ENCODE peak calls at places on chromosomes 1 and 21, in four cellular contexts. G is H9, B is IMR-90, L is neuronal stem cell. I is an unnamed sample.

GRCh38 chr1:40014812-40015594 is 25.5 kb upstream of the CAP1 start:
- DNase-seq in G (no peak), B (peak), L (no peak), I (no peak)

GRCh38 chr1:88327391-88328267 is 356.4 kb upstream of the PKN2 start:
- DNase-seq in B (peak), G (no peak), L (no peak), I (peak)

GRCh38 chr1:234164098-234164709 is 209.1 kb upstream of the COA6 start:
- DNase-seq in G (no peak), L (no peak), B (no peak), I (peak)

GRCh38 chr21:42651515-42652401 is 1.7 kb upstream of the PDE9A start:
- DNase-seq in B (no peak), L (no peak), G (no peak), I (no peak)

GRCh38 chr1:5492861-5493260 is 499.4 kb downstream of the NPHP4 start:
- DNase-seq in L (no peak), G (no peak), B (no peak), I (no peak)

GRCh38 chr1:115976900-115977480 is 677 bp downstream of the SLC22A15 start:
- DNase-seq in L (no peak), B (no peak), G (no peak), I (no peak)

GRCh38 chr1:156281281-156282142 is 1.1 kb downstream of the SMG5 start:
- DNase-seq in G (no peak), B (peak), L (no peak), I (peak)

GRCh38 chr1:6861075-6861724 is 75.9 kb downstream of the CAMTA1 start:
- DNase-seq in G (no peak), B (no peak), L (no peak), I (no peak)

GRCh38 chr1:240888039-240888786 is 276.3 kb upstream of the GREM2 start:
- DNase-seq in G (peak), B (no peak), L (peak), I (peak)

GRCh38 chr1:230825061-230825803 is 43.1 kb downstream of the C1orf198 start:
- DNase-seq in L (no peak), G (no peak), B (peak), I (peak)

GRCh38 chr1:160371346-160371631 is 4.4 kb downstream of the NHLH1 start:
- DNase-seq in B (no peak), G (no peak), L (no peak), I (no peak)

GRCh38 chr1:174039069-174039468 is 16.9 kb upstream of the RC3H1 start:
- DNase-seq in L (no peak), G (no peak), B (peak), I (no peak)

GRCh38 chr1:20666804-20667203 is 5.6 kb upstream of the DDOST start:
- DNase-seq in G (no peak), L (no peak), B (peak), I (peak)

GRCh38 chr1:203167913-203168200 is 7.8 kb downstream of the MYBPH start:
- DNase-seq in L (no peak), B (no peak), G (no peak), I (no peak)

GRCh38 chr1:7539772-7540175 is 231.3 kb upstream of the VAMP3 start:
- DNase-seq in B (peak), L (peak), G (peak), I (peak)

GRCh38 chr1:97647776-97648175 is 273.1 kb downstream of the DPYD start:
- DNase-seq in G (no peak), L (no peak), B (peak), I (no peak)

GRCh38 chr1:42319871-42320484 is 15.1 kb downstream of the FOXJ3 start:
- DNase-seq in G (no peak), L (no peak), B (no peak), I (no peak)

GRCh38 chr1:203771901-203772301 is 6.9 kb downstream of the LAX1 start:
- DNase-seq in B (no peak), G (no peak), L (no peak), I (peak)

GRCh38 chr1:213984387-213985180 is 3.2 kb upstream of the PROX1 start:
- DNase-seq in L (no peak), G (peak), B (no peak), I (peak)

GRCh38 chr1:89022167-89022959 is at the start of gene GBP3:
- DNase-seq in G (no peak), B (peak), L (no peak), I (no peak)

GRCh38 chr1:205945056-205945455 is 1.8 kb upstream of the SLC26A9 start:
- DNase-seq in L (no peak), G (no peak), B (no peak), I (no peak)

GRCh38 chr1:89844860-89845259 is 24.0 kb downstream of the LRRC8D start:
- DNase-seq in G (no peak), B (no peak), L (no peak), I (no peak)

GRCh38 chr1:210200090-210200736 is 32.4 kb upstream of the SERTAD4 start:
- DNase-seq in G (no peak), B (no peak), L (no peak), I (no peak)

GRCh38 chr1:8727809-8728213 is 89.6 kb downstream of the RERE start:
- DNase-seq in L (no peak), B (no peak), G (no peak), I (no peak)

GRCh38 chr21:38337793-38338192 is 81.0 kb downstream of the KCNJ15 start:
- DNase-seq in G (no peak), B (no peak), L (no peak), I (no peak)

GRCh38 chr21:37753122-37753599 is 163.1 kb downstream of the KCNJ6 start:
- DNase-seq in G (no peak), B (no peak), L (no peak), I (peak)

GRCh38 chr1:63908016-63908415 is 134.2 kb downstream of the ROR1 start:
- DNase-seq in B (peak), G (no peak), L (no peak), I (peak)

GRCh38 chr1:63883494-63884235 is 109.8 kb downstream of the ROR1 start:
- DNase-seq in L (no peak), G (no peak), B (no peak), I (no peak)

GRCh38 chr1:177138347-177138746 is 26.2 kb downstream of the ASTN1 start:
- DNase-seq in L (no peak), G (no peak), B (no peak), I (no peak)

DNA sequence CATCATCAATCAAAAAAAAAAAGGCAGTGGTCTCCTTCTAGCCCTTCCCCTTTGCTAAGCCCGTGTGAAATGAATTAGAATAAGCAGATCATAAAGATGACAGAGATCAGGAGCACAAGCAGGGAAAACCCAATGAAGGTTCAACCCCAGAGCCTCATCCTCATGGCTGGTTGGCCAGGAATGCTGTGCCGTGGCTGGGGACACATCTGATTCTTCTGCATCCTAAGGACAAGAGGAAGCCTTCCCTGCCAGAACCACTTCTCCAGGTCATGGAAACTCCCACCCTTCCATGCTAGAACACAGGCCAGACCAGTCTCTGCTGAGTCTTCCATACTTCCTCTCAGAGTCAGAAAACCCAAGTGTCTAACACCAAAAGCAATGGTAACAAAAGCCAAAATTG is 81.1 kb downstream of the CSMD2 start:
- DNase-seq in B (no peak), L (no peak), G (no peak), I (no peak)
- H3K23ac ChIP-seq in B (no peak), L (no peak), G (no peak), I (no peak)

GRCh38 chr1:228143480-228144212 is 3.6 kb downstream of the GUK1 start:
- DNase-seq in B (no peak), G (no peak), L (no peak), I (no peak)
- H3K23ac ChIP-seq in B (no peak), G (no peak), L (peak), I (no peak)

DNA sequence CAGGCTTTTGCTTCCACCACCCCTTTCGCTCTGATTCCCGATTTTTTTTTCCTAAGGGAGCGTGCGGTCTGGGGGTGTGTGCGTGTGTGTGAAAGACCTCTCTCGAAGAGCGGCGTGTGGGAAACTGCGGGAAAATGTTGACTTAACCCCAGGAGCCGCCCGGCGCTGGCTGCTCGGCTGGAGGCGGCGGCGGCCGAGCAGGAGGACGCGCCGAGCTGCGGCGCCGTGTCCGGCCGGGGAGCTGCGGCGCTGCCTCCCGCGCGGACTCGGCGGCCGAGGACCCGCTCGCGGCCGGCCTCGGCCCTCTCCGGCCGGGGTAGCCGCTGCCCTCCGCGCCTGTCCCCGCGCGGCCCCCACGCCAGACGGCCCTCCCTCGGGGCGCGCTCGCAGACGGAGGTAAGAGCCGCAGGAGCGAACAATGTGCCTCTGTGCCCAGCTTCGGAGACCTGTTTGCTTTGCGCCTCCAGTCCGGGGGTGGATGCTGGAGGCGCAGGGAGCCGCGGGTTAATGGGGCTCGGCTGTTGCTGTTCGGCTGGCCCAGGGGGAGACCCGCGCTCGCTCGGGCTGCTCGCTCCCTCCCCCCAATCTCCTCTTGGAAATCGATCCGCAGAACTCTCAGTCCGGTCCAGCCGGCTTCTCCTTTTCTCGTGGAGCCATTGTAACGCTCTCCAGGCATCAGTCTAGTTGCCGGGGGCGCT is 1.2 kb downstream of the ADGRL2 start:
- DNase-seq in L (no peak), B (peak), G (peak), I (peak)
- H3K23ac ChIP-seq in L (peak), B (peak), G (no peak), I (peak)

GRCh38 chr1:157291083-157291482 is 152.9 kb upstream of the ETV3 start:
- DNase-seq in L (no peak), G (no peak), B (no peak), I (no peak)
- H3K23ac ChIP-seq in L (no peak), G (no peak), B (no peak), I (no peak)

GRCh38 chr1:19311503-19311930 is 427 bp downstream of the AKR7A2 start:
- DNase-seq in B (no peak), L (peak), G (no peak), I (no peak)
- H3K23ac ChIP-seq in B (peak), L (peak), G (no peak), I (peak)

GRCh38 chr1:31937300-31938183 is 626 bp downstream of the PTP4A2 start:
- DNase-seq in B (peak), L (no peak), G (peak), I (peak)
- H3K23ac ChIP-seq in B (peak), L (peak), G (no peak), I (peak)

DNA sequence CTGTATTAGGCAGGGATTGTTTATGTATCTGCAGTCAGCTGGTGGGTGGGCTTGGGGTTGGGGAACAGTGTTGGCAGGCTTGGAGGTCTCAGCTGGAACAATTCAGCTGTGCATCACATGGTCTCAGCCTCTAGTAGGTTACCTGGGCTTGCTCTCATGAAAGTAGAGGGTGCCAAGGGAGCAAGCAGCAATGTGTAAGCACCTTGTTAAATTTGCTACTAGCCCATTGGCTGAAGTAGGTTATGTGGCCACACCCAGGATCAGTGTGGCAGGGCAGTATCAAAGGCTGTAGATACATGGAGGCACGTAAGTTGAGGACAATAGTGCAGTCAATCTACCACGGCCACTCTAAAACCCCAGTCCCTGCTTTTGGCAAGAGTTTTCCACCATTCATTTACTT is 9.0 kb upstream of the CCT8 start:
- DNase-seq in G (peak), B (no peak), L (no peak), I (no peak)
- H3K23ac ChIP-seq in G (no peak), B (no peak), L (no peak), I (no peak)

GRCh38 chr1:170296211-170296610 is 150.5 kb downstream of the NTMT2 start:
- DNase-seq in G (no peak), B (no peak), L (no peak), I (no peak)
- H3K23ac ChIP-seq in G (no peak), B (no peak), L (no peak), I (no peak)

I was measured in mesendoderm.